ENCODE peak calls at places on chromosomes 7 and 10, in four cellular contexts. H, Y, R and K are unnamed samples.

GRCh38 chr10:63766766-63767505 is 245.7 kb downstream of the REEP3 start:
- DNase-seq in R (no peak), Y (no peak), H (no peak), K (no peak)

GRCh38 chr7:11557627-11558026 is 274.4 kb downstream of the THSD7A start:
- DNase-seq in H (no peak), Y (no peak), R (peak; percentile 37), K (no peak)

GRCh38 chr10:128001346-128001745 is 94.4 kb downstream of the PTPRE start:
- DNase-seq in R (no peak), Y (no peak), H (no peak), K (no peak)

GRCh38 chr10:1962025-1962424 is 224.7 kb upstream of the ADARB2 start:
- DNase-seq in Y (no peak), R (no peak), H (no peak), K (no peak)

GRCh38 chr10:124078714-124079113 is 14.7 kb downstream of the CHST15 start:
- DNase-seq in R (no peak), Y (no peak), H (no peak), K (no peak)

GRCh38 chr10:102988404-102989314 is 70.6 kb downstream of the CNNM2 start:
- DNase-seq in R (peak; percentile 86), H (no peak), Y (no peak), K (no peak)

GRCh38 chr7:137754076-137754851 is 92.5 kb downstream of the DGKI start:
- DNase-seq in R (no peak), H (no peak), Y (no peak), K (no peak)

GRCh38 chr7:139118234-139118802 is 8.8 kb upstream of the ZC3HAV1 start:
- DNase-seq in H (no peak), Y (no peak), R (peak; percentile 50), K (no peak)

GRCh38 chr10:123470570-123470969 is 195.6 kb upstream of the GPR26 start:
- DNase-seq in H (no peak), Y (no peak), R (no peak), K (no peak)

GRCh38 chr7:24652551-24652950 is 79.3 kb downstream of the PALS2 start:
- DNase-seq in H (no peak), R (no peak), Y (no peak), K (no peak)

GRCh38 chr7:50724526-50725520 is 57.9 kb downstream of the GRB10 start:
- DNase-seq in Y (no peak), R (no peak), H (no peak), K (no peak)

GRCh38 chr10:24695452-24695851 is 28.2 kb downstream of the ARHGAP21 start:
- DNase-seq in R (no peak), H (no peak), Y (no peak), K (no peak)

GRCh38 chr10:124574456-124575070 is 112.9 kb downstream of the LHPP start:
- DNase-seq in H (no peak), Y (no peak), R (no peak), K (no peak)

GRCh38 chr7:150410680-150411346 is 31.7 kb downstream of the ZNF775 start:
- DNase-seq in R (no peak), H (no peak), Y (no peak), K (no peak)

GRCh38 chr10:132709471-132709951 is 76.4 kb downstream of the NKX6-2 start:
- DNase-seq in Y (no peak), R (no peak), H (no peak), K (no peak)

GRCh38 chr10:133143200-133143533 is 16.9 kb upstream of the KNDC1 start:
- DNase-seq in H (peak; percentile 4), Y (no peak), R (no peak), K (no peak)

GRCh38 chr10:3926268-3926667 is 141.3 kb upstream of the KLF6 start:
- DNase-seq in R (no peak), H (no peak), Y (no peak), K (no peak)

GRCh38 chr7:51459809-51460208 is 143.2 kb upstream of the COBL start:
- DNase-seq in H (no peak), R (no peak), Y (no peak), K (no peak)

GRCh38 chr7:107689553-107689952 is 28.9 kb downstream of the SLC26A4 start:
- DNase-seq in Y (no peak), R (no peak), H (no peak), K (no peak)

GRCh38 chr10:112721080-112721698 is 228.9 kb upstream of the TCF7L2 start:
- DNase-seq in Y (no peak), H (no peak), R (peak; percentile 67), K (no peak)

GRCh38 chr7:15853832-15854470 is 167.5 kb upstream of the MEOX2 start:
- DNase-seq in Y (no peak), R (no peak), H (no peak), K (no peak)

GRCh38 chr10:22723343-22723779 is 9.0 kb upstream of the PIP4K2A start:
- DNase-seq in H (no peak), Y (peak; percentile 21), R (no peak), K (no peak)
- TF ChIP-seq EP300 in H (no peak), Y (no peak), R (no peak), K (no peak)

DNA sequence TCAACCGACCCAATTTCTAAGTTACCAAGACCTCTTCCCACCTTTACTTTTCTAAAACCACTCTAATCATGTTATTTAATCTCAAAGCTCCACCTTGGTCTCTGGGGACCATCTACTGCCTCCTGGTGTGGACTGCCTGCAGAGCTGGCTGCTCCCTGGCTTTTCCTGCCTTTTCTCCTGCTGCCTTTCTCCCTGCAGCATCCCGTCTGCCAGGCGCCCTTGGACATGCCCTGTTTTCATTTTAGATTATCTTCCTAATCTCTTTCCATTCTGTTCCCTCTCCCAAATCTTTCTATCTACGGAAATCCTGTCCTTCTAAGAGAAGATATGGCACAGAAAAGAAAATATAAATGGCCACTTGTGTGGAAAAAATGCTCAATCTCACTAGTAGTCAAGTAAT is 23.1 kb downstream of the TCAF1 start:
- DNase-seq in R (no peak), Y (no peak), H (no peak), K (no peak)
- TF ChIP-seq CTCF in R (no peak), Y (no peak), H (no peak), K (no peak)

DNA sequence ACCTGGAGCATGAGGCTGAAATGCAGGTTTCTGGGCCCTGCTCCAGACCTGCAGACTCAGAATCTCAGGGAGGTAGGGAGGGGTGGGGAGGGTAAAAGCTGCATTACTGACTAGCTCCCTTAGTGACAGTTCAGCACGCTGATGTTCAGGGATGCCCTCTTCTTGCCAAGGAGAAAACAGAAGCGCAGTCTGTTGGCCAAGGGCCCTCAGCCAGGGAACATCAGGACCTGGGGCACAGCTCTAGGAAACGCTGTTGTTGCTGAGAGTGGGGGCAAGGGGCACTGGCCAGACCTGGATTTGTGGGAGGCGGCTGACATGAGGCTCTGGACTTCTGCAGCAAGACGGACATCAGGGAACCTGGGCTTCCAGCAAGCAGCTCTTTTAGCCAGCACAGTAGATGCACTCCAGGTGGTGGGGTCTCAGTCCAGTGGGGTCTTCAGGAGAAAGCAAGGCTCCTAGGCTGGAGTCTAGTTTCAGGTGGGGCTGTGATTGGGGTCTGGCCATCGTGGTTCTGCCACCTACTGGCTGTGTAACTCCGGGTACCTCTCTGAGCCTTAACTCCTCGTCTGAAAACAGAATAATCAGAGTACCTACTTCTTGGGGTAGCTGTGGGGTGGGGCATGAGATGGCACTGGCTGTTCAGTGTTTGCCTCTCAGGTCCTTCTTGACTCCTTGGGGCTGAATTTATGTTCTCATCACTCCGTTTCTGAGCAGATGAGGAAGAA is 72.9 kb upstream of the PRLHR start:
- DNase-seq in R (no peak), H (no peak), Y (no peak), K (no peak)
- H3K27ac ChIP-seq in R (no peak overlapping the region), H (no peak overlapping the region), Y (no peak overlapping the region), K (no peak overlapping the region)

DNA sequence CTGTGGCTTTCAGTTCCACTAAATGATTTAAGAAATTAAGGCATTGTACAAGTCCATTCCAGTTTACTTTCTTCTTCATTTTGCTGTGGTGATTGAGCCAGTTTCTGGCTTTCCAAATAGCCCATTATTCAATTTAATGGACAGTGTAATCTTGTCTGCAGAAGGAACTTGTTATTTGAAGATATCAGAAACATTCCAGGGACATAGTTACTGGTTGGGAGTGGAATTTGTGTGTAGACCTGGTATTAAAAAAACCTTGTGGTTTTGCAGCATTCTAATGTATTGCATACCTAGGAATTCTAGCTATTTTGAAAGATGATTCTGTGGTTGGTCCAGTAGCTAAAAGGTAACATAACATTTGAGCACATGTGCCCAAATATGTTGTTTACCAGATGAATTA is 72.2 kb downstream of the MCU start:
- DNase-seq in H (no peak), Y (no peak), R (no peak), K (no peak)
- TF ChIP-seq EP300 in H (no peak), Y (no peak), R (no peak), K (no peak)

DNA sequence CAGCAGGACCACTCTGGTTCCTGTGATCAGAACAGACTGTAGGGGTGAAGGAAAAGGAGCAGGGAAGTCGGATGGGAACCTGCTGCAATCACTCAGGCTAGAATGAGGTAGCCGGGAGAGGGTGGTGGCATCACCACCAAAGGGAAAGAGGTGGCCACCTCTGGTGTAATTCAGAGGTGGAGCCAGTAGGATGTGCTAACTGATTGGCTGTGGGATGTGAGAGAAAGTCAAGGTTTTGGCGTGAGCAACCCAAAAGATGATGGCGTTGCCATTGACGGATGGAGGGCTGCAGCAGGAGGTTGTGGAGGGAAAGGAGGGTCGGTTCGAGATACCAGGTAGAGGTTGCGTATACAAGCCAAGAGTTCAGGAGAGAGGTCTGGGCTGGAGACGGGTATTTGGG is 7.4 kb upstream of the VSIR start:
- DNase-seq in H (no peak), Y (no peak), R (no peak), K (no peak)
- TF ChIP-seq CTCF in H (no peak), Y (no peak), R (no peak), K (no peak)

GRCh38 chr7:16926861-16927260 is 45.1 kb upstream of the AGR3 start:
- DNase-seq in R (no peak), H (no peak), Y (no peak), K (no peak)
- H3K27ac ChIP-seq in R (peak overlapping the region; percentile 54), H (no peak overlapping the region), Y (no peak overlapping the region), K (no peak overlapping the region)

GRCh38 chr7:143850682-143851081 is 51.3 kb downstream of the TCAF1 start:
- DNase-seq in H (no peak), Y (no peak), R (no peak), K (no peak)
- TF ChIP-seq EP300 in H (no peak), Y (no peak), R (no peak), K (no peak)

DNA sequence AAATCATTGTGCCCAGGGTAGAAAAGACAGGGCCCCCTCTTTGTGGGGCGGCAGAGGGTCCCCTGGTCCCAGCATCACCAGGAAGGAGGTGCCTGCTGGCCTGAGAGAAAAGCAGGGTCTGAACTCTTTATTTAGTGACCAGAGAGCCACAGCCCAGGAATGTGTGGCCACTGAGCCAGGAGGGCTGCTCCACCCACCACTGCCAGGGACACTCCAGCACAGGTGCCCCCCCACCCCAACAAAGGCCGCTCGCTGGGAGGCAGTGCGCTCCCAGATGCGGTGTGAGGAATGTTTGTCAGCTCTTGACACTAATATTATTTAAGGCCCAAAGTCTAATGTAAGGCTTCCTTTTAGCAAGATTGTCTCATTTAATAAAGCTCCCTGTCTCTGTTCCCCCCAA is 59.6 kb upstream of the ZMIZ1 start:
- DNase-seq in R (no peak), Y (no peak), H (no peak), K (no peak)
- TF ChIP-seq CTCF in R (no peak), Y (no peak), H (no peak), K (no peak)